ENCODE peak calls at places on chromosome 16, in eight cellular contexts. Z, L, R, H, Q, K, A and N are unnamed samples.

GRCh38 chr16:8855051-8855786 is 13.6 kb downstream of the CARHSP1 start:
- DNase-seq in L (no peak), Q (no peak), K (no peak), H (no peak), A (no peak), Z (no peak), R (no peak), N (no peak)

GRCh38 chr16:77711775-77712174 is 10.5 kb upstream of the NUDT7 start:
- DNase-seq in Q (no peak), K (no peak), H (no peak), A (peak; percentile 26), R (no peak), L (peak; percentile 7), Z (no peak), N (no peak)

GRCh38 chr16:23496826-23497542 is 13.3 kb downstream of the GGA2 start:
- DNase-seq in Q (no peak), Z (no peak), H (no peak), R (peak; percentile 63), L (peak; percentile 24), A (peak; percentile 51), K (no peak), N (no peak)

GRCh38 chr16:8733849-8734540 is 59.6 kb downstream of the ABAT start:
- DNase-seq in K (no peak), Q (no peak), L (no peak), H (no peak), R (no peak), Z (no peak), A (no peak), N (no peak)

GRCh38 chr16:68790130-68790761 is 53.1 kb upstream of the TANGO6 start:
- DNase-seq in A (peak; percentile 58), K (no peak), H (no peak), Q (no peak), L (peak; percentile 82), Z (peak; percentile 55), R (peak; percentile 87), N (no peak)

GRCh38 chr16:56234737-56235136 is 43.4 kb downstream of the GNAO1 start:
- DNase-seq in A (no peak), Q (no peak), R (no peak), K (no peak), Z (no peak), H (peak; percentile 93), L (no peak), N (no peak)

GRCh38 chr16:55279598-55279997 is 44.4 kb upstream of the IRX6 start:
- DNase-seq in Q (no peak), A (no peak), H (no peak), R (no peak), K (no peak), L (no peak), Z (no peak), N (no peak)

GRCh38 chr16:4261557-4262172 is 11.2 kb downstream of the TFAP4 start:
- DNase-seq in H (no peak), A (no peak), K (peak; percentile 45), Q (no peak), R (no peak), L (peak; percentile 40), Z (no peak), N (no peak)

GRCh38 chr16:450800-451512 is 25.5 kb downstream of the RAB11FIP3 start:
- DNase-seq in A (no peak), Q (no peak), H (no peak), L (no peak), K (no peak), Z (no peak), R (no peak), N (no peak)

GRCh38 chr16:57071840-57072541 is 20.4 kb upstream of the CPNE2 start:
- DNase-seq in H (no peak), K (no peak), Z (no peak), L (peak; percentile 14), Q (peak; percentile 22), A (no peak), R (no peak), N (no peak)

GRCh38 chr16:2973081-2973480 is 3.9 kb downstream of the PAQR4 start:
- DNase-seq in Z (no peak), A (no peak), R (no peak), Q (no peak), H (no peak), K (no peak), L (no peak), N (no peak)

GRCh38 chr16:67164599-67165061 is at the start of gene HSF4:
- DNase-seq in L (no peak), Z (no peak), R (no peak), Q (no peak), H (no peak), K (peak; percentile 78), A (no peak), N (peak; percentile 56)

GRCh38 chr16:57962046-57962445 is 8.9 kb downstream of the CNGB1 start:
- DNase-seq in L (no peak), R (no peak), Q (no peak), Z (no peak), K (no peak), A (no peak), H (no peak), N (no peak)

GRCh38 chr16:73020409-73020884 is 27.5 kb downstream of the ZFHX3 start:
- DNase-seq in A (peak; percentile 67), L (peak; percentile 78), R (peak; percentile 91), H (no peak), Z (peak; percentile 80), Q (peak; percentile 76), K (peak; percentile 72), N (peak; percentile 45)